ENCODE peak calls at places on chromosome 12, in five cellular contexts. V is NCI-H1105, G is NCI-H2081, R is uterus, B is T-cell. F is an unnamed sample.

GRCh38 chr12:10716704-10717315 is 6.3 kb downstream of the YBX3 start:
- DNase-seq in V (peak; percentile 55), R (peak; percentile 84), G (peak; percentile 3), B (no peak), F (no peak)

GRCh38 chr12:63018273-63018672 is 83.3 kb upstream of the PPM1H start:
- DNase-seq in R (no peak), B (no peak), G (no peak), V (no peak), F (no peak)

GRCh38 chr12:71063087-71063486 is 94.7 kb downstream of the TSPAN8 start:
- DNase-seq in G (no peak), B (no peak), R (no peak), V (no peak), F (no peak)

GRCh38 chr12:30154996-30155730 is 371.4 kb upstream of the TMTC1 start:
- DNase-seq in V (no peak), B (no peak), R (no peak), G (no peak), F (no peak)

GRCh38 chr12:50097952-50098351 is 5.9 kb upstream of the GPD1 start:
- DNase-seq in G (no peak), R (no peak), V (no peak), B (no peak), F (no peak)

GRCh38 chr12:101604132-101604531 is 9.4 kb downstream of the MYBPC1 start:
- DNase-seq in R (no peak), B (no peak), G (no peak), V (no peak), F (no peak)

GRCh38 chr12:131927110-131928079 is 1.7 kb upstream of the PUS1 start:
- DNase-seq in V (no peak), G (no peak), B (no peak), R (no peak), F (no peak)

GRCh38 chr12:123063535-123063934 is 83.1 kb downstream of the ARL6IP4 start:
- DNase-seq in V (no peak), R (no peak), G (no peak), B (no peak), F (no peak)

GRCh38 chr12:8088574-8088973 is 6.5 kb downstream of the NECAP1 start:
- DNase-seq in G (no peak), B (peak; percentile 20), R (no peak), V (no peak), F (no peak)

GRCh38 chr12:104635944-104636343 is 179.2 kb downstream of the CHST11 start:
- DNase-seq in B (no peak), R (no peak), G (no peak), V (no peak), F (no peak)

GRCh38 chr12:103884316-103884715 is 43.3 kb upstream of the NT5DC3 start:
- DNase-seq in R (no peak), V (peak; percentile 10), G (peak; percentile 36), B (peak; percentile 38), F (no peak)

GRCh38 chr12:116693259-116694227 is 44.3 kb downstream of the SPRING1 start:
- DNase-seq in B (no peak), V (peak; percentile 93), G (peak; percentile 70), R (no peak), F (no peak)

GRCh38 chr12:69623970-69624369 is 13.3 kb upstream of the LRRC10 start:
- DNase-seq in R (no peak), G (peak; percentile 94), V (peak; percentile 68), B (no peak), F (no peak)

GRCh38 chr12:11712491-11712890 is 63.0 kb downstream of the ETV6 start:
- DNase-seq in B (no peak), V (no peak), G (no peak), R (no peak), F (no peak)

GRCh38 chr12:22100952-22101748 is 55.1 kb downstream of the CMAS start:
- DNase-seq in V (no peak), R (peak; percentile 38), G (peak; percentile 5), B (peak; percentile 21), F (no peak)

GRCh38 chr12:50353869-50354593 is 42.4 kb downstream of the FAM186A start:
- DNase-seq in G (no peak), B (no peak), R (no peak), V (no peak), F (no peak)

GRCh38 chr12:10151621-10152020 is 20.3 kb downstream of the OLR1 start:
- DNase-seq in G (no peak), B (no peak), V (no peak), R (no peak), F (no peak)

GRCh38 chr12:105226219-105226618 is 9.8 kb downstream of the APPL2 start:
- DNase-seq in B (no peak), G (no peak), R (peak; percentile 81), V (no peak), F (no peak)

GRCh38 chr12:92629349-92630065 is 73.3 kb upstream of the PLEKHG7 start:
- DNase-seq in V (peak; percentile 1), R (no peak), G (no peak), B (no peak), F (peak; percentile 85)

GRCh38 chr12:113334786-113335539 is at the start of gene SLC8B1:
- DNase-seq in B (peak; percentile 77), V (peak; percentile 64), G (peak; percentile 41), R (peak; percentile 85), F (peak; percentile 85)

GRCh38 chr12:27595231-27595642 is 71.2 kb downstream of the PPFIBP1 start:
- DNase-seq in V (no peak), G (no peak), B (no peak), R (peak; percentile 75), F (no peak)

GRCh38 chr12:114319422-114319821 is 86.5 kb downstream of the TBX5 start:
- DNase-seq in V (no peak), G (no peak), R (no peak), B (no peak), F (no peak)

GRCh38 chr12:102543931-102544485 is 63.6 kb upstream of the IGF1 start:
- DNase-seq in V (no peak), R (no peak), B (no peak), G (no peak), F (no peak)

GRCh38 chr12:106303202-106303820 is 778 bp downstream of the TCP11L2 start:
- DNase-seq in R (peak; percentile 86), B (peak; percentile 93), V (peak; percentile 70), G (peak; percentile 62), F (no peak)

GRCh38 chr12:68240975-68241374 is 12.4 kb downstream of the IL22 start:
- DNase-seq in R (peak; percentile 55), G (no peak), V (no peak), B (peak; percentile 32), F (no peak)

GRCh38 chr12:50750366-50750765 is 13.5 kb upstream of the ATF1 start:
- DNase-seq in G (no peak), R (no peak), B (no peak), V (no peak), F (no peak)

GRCh38 chr12:124510301-124510970 is 57.0 kb downstream of the NCOR2 start:
- DNase-seq in V (no peak), R (no peak), G (peak; percentile 20), B (no peak), F (no peak)

GRCh38 chr12:63319936-63320633 is 169.1 kb upstream of the AVPR1A start:
- DNase-seq in R (no peak), B (no peak), G (no peak), V (no peak), F (no peak)

GRCh38 chr12:67541625-67541991 is 106.9 kb upstream of the DYRK2 start:
- DNase-seq in R (no peak), B (no peak), G (peak; percentile 20), V (peak; percentile 72), F (no peak)

GRCh38 chr12:112029326-112029725 is 16.1 kb downstream of the ERP29 start:
- DNase-seq in V (no peak), R (no peak), G (no peak), B (no peak), F (no peak)

GRCh38 chr12:1576410-1577240 is 17.8 kb downstream of the FBXL14 start:
- DNase-seq in G (no peak), V (no peak), B (no peak), R (peak; percentile 90), F (no peak)

GRCh38 chr12:7144414-7145120 is 14.4 kb downstream of the CLSTN3 start:
- DNase-seq in V (peak; percentile 26), R (no peak), B (no peak), G (peak; percentile 29), F (peak; percentile 5)

GRCh38 chr12:11321980-11322379 is 11.7 kb upstream of the PRB4 start:
- DNase-seq in V (no peak), B (no peak), R (no peak), G (no peak), F (no peak)

GRCh38 chr12:13870255-13870654 is 111.1 kb downstream of the GRIN2B start:
- DNase-seq in B (no peak), G (no peak), V (no peak), R (no peak), F (no peak)

GRCh38 chr12:46944771-46945170 is 119.0 kb upstream of the SLC38A4 start:
- DNase-seq in V (no peak), G (no peak), B (no peak), R (no peak), F (no peak)

GRCh38 chr12:42910656-42911055 is 321.1 kb upstream of the PRICKLE1 start:
- DNase-seq in V (no peak), R (no peak), G (no peak), B (no peak), F (no peak)

GRCh38 chr12:112527082-112527481 is 108.3 kb downstream of the PTPN11 start:
- DNase-seq in B (no peak), R (no peak), G (no peak), V (no peak), F (no peak)

F was measured in NCI-H2227 treated with DMSO at 0.1 percent for 48 hours.